ENCODE peak calls at places on chromosome 20, in ten cellular contexts. N is mesendoderm, D is H1, A is neural progenitor cell, C is IMR-90, R is fibroblast of lung, E is mammary epithelial cell, S is GM23338, H is GM23248, F is A549. Q is an unnamed sample. For H3K4me1, the result is how much of the 10 kb centered on the place peaks cover.

GRCh38 chr20:48541581-48542071 is 286.2 kb downstream of the PREX1 start:
- DNase-seq in A (no peak), S (no peak), N (no peak), H (no peak), C (no peak), D (no peak), R (no peak), E (no peak), F (no peak), Q (no peak)

GRCh38 chr20:46093531-46093930 is 3.8 kb upstream of the NCOA5 start:
- DNase-seq in C (no peak), S (no peak), F (no peak), E (peak), R (no peak), A (no peak), D (no peak), H (peak), N (no peak), Q (no peak)

GRCh38 chr20:38147751-38148150 is 17.3 kb downstream of the TGM2 start:
- DNase-seq in H (no peak), F (no peak), A (no peak), R (no peak), S (no peak), C (no peak), N (no peak), E (no peak), D (no peak), Q (no peak)

GRCh38 chr20:45098096-45098773 is 2.7 kb downstream of the KCNS1 start:
- DNase-seq in R (peak), N (peak), C (no peak), S (peak), E (no peak), F (no peak), A (peak), D (peak), H (peak), Q (peak)

GRCh38 chr20:48384147-48384818 is 443.5 kb downstream of the PREX1 start:
- DNase-seq in N (peak), A (no peak), E (no peak), F (peak), C (no peak), R (no peak), S (peak), D (peak), H (peak), Q (no peak)

GRCh38 chr20:6765469-6766058 is 1.9 kb upstream of the BMP2 start:
- DNase-seq in F (peak), C (peak), S (peak), H (peak), E (peak), R (peak), N (peak), A (peak), D (no peak), Q (peak)

GRCh38 chr20:51525241-51526104 is 17.0 kb downstream of the NFATC2 start:
- DNase-seq in D (no peak), S (no peak), F (no peak), A (no peak), H (no peak), R (no peak), N (no peak), C (no peak), E (no peak), Q (no peak)

GRCh38 chr20:60209048-60209447 is 250.8 kb downstream of the CDH26 start:
- DNase-seq in A (no peak), R (no peak), N (no peak), E (no peak), F (no peak), D (no peak), H (no peak), S (no peak), C (no peak), Q (no peak)

GRCh38 chr20:48703107-48703506 is 124.7 kb downstream of the PREX1 start:
- DNase-seq in C (no peak), F (no peak), D (no peak), A (no peak), N (no peak), H (no peak), R (no peak), S (no peak), E (no peak), Q (no peak)

GRCh38 chr20:32789896-32790750 is 27.9 kb downstream of the DNMT3B start:
- DNase-seq in D (peak), C (peak), F (peak), R (peak), A (peak), H (peak), S (peak), E (peak), N (peak), Q (peak)

GRCh38 chr20:5774438-5774837 is 24.2 kb downstream of the SHLD1 start:
- DNase-seq in S (no peak), E (no peak), C (no peak), D (no peak), F (no peak), N (no peak), R (no peak), H (no peak), A (no peak), Q (no peak)

GRCh38 chr20:2872304-2873009 is 824 bp upstream of the PTPRA start:
- DNase-seq in C (peak), D (peak), E (peak), H (peak), S (peak), F (peak), N (peak), A (peak), R (peak), Q (peak)

GRCh38 chr20:54013397-54013941 is 56.9 kb downstream of the BCAS1 start:
- DNase-seq in N (no peak), E (no peak), H (no peak), C (no peak), S (no peak), F (no peak), D (no peak), A (no peak), R (no peak), Q (no peak)

GRCh38 chr20:45322952-45323383 is 14.9 kb upstream of the MATN4 start:
- DNase-seq in H (peak), N (peak), R (peak), A (no peak), D (no peak), C (peak), E (peak), F (peak), S (no peak), Q (peak)

GRCh38 chr20:23868321-23868720 is 11.2 kb downstream of the CST5 start:
- DNase-seq in S (peak), E (no peak), A (no peak), C (no peak), N (peak), D (no peak), F (no peak), R (no peak), H (no peak), Q (no peak)

GRCh38 chr20:46666306-46666705 is 15.0 kb upstream of the SLC13A3 start:
- DNase-seq in N (no peak), F (no peak), A (no peak), C (no peak), S (no peak), D (no peak), E (no peak), H (no peak), R (no peak), Q (no peak)

GRCh38 chr20:49754596-49754995 is 40.9 kb upstream of the B4GALT5 start:
- DNase-seq in H (no peak), F (no peak), A (no peak), D (no peak), E (no peak), N (no peak), R (no peak), S (no peak), C (no peak), Q (no peak)

GRCh38 chr20:11646359-11646758 is 271.3 kb upstream of the BTBD3 start:
- DNase-seq in E (no peak), C (no peak), A (no peak), D (no peak), N (peak), F (peak), R (no peak), H (no peak), S (no peak), Q (no peak)

GRCh38 chr20:62920039-62920645 is 6.2 kb downstream of the DIDO1 start:
- DNase-seq in H (no peak), E (no peak), C (no peak), S (no peak), F (no peak), R (no peak), A (no peak), N (no peak), D (no peak), Q (no peak)

GRCh38 chr20:28562510-28562898 is 2695.0 kb upstream of the DEFB115 start:
- DNase-seq in R (peak), A (no peak), H (peak), E (no peak), N (peak), S (peak), F (peak), D (no peak), C (peak), Q (peak)

GRCh38 chr20:37494301-37494700 is 26.7 kb upstream of the NNAT start:
- DNase-seq in N (no peak), H (no peak), D (no peak), S (no peak), F (no peak), R (no peak), A (no peak), E (no peak), C (no peak), Q (no peak)

GRCh38 chr20:38727602-38728236 is 3.4 kb downstream of the SLC32A1 start:
- DNase-seq in E (no peak), D (peak), R (no peak), F (no peak), N (no peak), C (no peak), H (no peak), A (no peak), S (no peak), Q (no peak)

GRCh38 chr20:34579191-34579661 is 20.7 kb downstream of the MAP1LC3A start:
- DNase-seq in E (peak), H (peak), F (peak), R (peak), S (no peak), A (no peak), D (no peak), C (peak), N (no peak), Q (peak)

GRCh38 chr20:4100679-4101078 is 85.3 kb upstream of the RNF24 start:
- DNase-seq in N (no peak), R (peak), D (no peak), A (no peak), S (no peak), H (peak), F (no peak), E (peak), C (peak), Q (no peak)

GRCh38 chr20:50211065-50211464 is 20.4 kb downstream of the CEBPB start:
- DNase-seq in F (no peak), E (no peak), H (no peak), D (no peak), A (no peak), N (no peak), C (no peak), S (no peak), R (no peak), Q (no peak)

GRCh38 chr20:3045042-3045815 is 623 bp upstream of the MRPS26 start:
- DNase-seq in C (peak), H (peak), R (peak), F (no peak), S (peak), D (no peak), E (peak), N (no peak), A (no peak), Q (peak)

GRCh38 chr20:41888434-41888833 is 270.3 kb upstream of the CHD6 start:
- DNase-seq in D (no peak), R (no peak), S (no peak), H (no peak), F (no peak), C (no peak), E (no peak), N (no peak), A (no peak), Q (no peak)

GRCh38 chr20:56422131-56422823 is 10.2 kb downstream of the CASS4 start:
- DNase-seq in H (peak), D (no peak), E (peak), F (peak), C (peak), A (no peak), R (peak), S (no peak), N (no peak), Q (no peak)

GRCh38 chr20:40797425-40797824 is 108.4 kb upstream of the MAFB start:
- DNase-seq in E (peak), S (peak), N (peak), F (peak), D (no peak), H (peak), C (peak), A (peak), R (peak), Q (peak)

GRCh38 chr20:41423026-41423425 is 56.4 kb upstream of the EMILIN3 start:
- DNase-seq in E (no peak), C (peak), H (no peak), N (no peak), A (no peak), F (no peak), D (no peak), S (no peak), R (peak), Q (no peak)

GRCh38 chr20:33835773-33836172 is 24.6 kb downstream of the CHMP4B start:
- DNase-seq in S (no peak), N (peak), H (peak), E (no peak), A (no peak), F (no peak), D (no peak), C (no peak), R (peak), Q (no peak)

GRCh38 chr20:36717657-36718056 is 28.2 kb downstream of the NDRG3 start:
- DNase-seq in E (no peak), D (no peak), F (peak), H (peak), R (no peak), N (peak), A (peak), S (peak), C (no peak), Q (no peak)

GRCh38 chr20:59805786-59806577 is 127.5 kb downstream of the SYCP2 start:
- DNase-seq in H (no peak), C (no peak), S (no peak), N (no peak), R (no peak), E (no peak), A (no peak), F (no peak), D (peak), Q (no peak)

GRCh38 chr20:19699132-19699971 is 58.7 kb upstream of the RIN2 start:
- DNase-seq in H (peak), F (peak), S (no peak), R (peak), A (no peak), C (peak), N (peak), D (no peak), E (peak), Q (peak)

GRCh38 chr20:47691632-47692031 is 93.6 kb downstream of the SULF2 start:
- DNase-seq in D (no peak), C (peak), E (peak), N (peak), R (peak), H (peak), F (no peak), A (peak), S (peak), Q (no peak)

GRCh38 chr20:61856626-61857413 is 208.9 kb downstream of the TAF4 start:
- DNase-seq in F (no peak), H (no peak), A (no peak), S (no peak), N (no peak), E (no peak), R (no peak), C (no peak), D (no peak), Q (no peak)
- H3K4me2 ChIP-seq in F (no peak), H (no peak), A (no peak), S (no peak), N (no peak), E (no peak), R (no peak), C (no peak), D (no peak), Q (no peak)

DNA sequence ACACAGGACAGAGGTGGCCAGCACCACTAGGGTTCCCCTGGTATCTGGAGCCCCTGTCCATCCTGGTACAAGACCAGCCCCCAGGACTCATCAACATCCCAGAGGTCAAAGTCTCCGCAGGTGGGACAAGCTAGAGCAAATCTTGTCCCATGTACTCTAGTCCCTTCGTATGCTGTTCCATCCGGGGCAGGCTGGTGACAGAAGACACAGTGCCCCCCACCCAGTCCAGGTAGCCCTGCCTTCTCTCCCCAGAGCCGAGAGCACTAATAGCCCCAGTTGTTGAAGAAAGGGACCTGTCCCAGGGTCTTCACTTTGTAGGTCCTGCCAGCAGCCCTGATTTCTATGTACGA is 21.1 kb downstream of the PCK1 start:
- DNase-seq in E (no peak), C (no peak), S (no peak), R (no peak), D (no peak), H (no peak), A (no peak), N (no peak), F (no peak), Q (no peak)
- H3K4me1 ChIP-seq in E (under half), C (under half), S (under half), R (under half), D (under half), H (under half), A (under half), N (under half), F (under half), Q (under half)

DNA sequence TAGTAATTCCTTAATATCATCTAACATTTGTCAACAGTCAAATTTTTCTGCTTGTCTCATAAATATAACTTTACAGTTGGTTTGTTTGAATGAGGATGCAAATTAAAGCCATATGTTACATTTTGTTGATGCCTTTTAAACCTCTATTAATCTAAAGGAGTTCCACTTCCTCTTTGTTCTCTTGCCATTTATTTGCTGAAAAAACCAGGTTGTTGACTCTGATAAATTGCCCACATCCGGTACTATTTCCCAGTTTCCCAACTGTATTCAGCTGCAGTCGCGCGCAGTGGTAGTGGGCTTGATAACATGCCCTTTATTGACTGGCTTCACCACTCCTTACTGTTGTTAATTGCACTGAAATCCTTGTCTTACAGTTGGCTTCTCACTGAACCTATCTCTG is 32.8 kb upstream of the SIRPB2 start:
- DNase-seq in S (no peak), H (no peak), A (no peak), F (no peak), D (no peak), R (no peak), N (no peak), C (no peak), E (no peak), Q (no peak)
- H3K4me2 ChIP-seq in S (no peak), H (no peak), A (no peak), F (no peak), D (no peak), R (no peak), N (no peak), C (no peak), E (no peak), Q (no peak)

DNA sequence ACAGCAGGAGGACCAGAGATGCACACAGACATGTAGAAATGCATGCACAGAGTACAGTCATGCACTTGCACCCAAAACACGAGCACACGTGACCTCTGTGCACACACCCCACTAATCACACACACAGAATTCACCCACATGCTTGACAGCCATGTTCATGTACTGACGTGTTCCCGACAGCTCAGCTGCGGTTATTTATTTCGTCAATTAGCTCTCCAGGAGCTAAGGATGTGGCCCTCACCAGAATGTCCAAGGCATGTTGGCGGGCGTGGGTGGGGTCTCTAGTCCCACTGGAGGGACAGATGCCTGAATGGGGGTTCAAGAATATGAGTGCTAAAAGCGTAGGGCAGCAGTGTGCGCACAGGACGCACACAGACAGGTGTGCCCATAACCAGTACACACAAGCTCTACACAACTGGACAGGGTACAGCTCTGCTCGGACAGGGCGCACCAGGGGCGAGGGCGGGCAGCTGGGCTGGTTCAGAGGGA is 571 bp upstream of the PRPF6 start:
- DNase-seq in E (peak), R (no peak), C (no peak), D (no peak), N (no peak), H (no peak), A (no peak), S (no peak), F (no peak), Q (peak)
- H3K4me1 ChIP-seq in E (under half), R (under half), C (under half), D (under half), N (under half), H (under half), A (under half), S (under half), F (under half), Q (under half)

DNA sequence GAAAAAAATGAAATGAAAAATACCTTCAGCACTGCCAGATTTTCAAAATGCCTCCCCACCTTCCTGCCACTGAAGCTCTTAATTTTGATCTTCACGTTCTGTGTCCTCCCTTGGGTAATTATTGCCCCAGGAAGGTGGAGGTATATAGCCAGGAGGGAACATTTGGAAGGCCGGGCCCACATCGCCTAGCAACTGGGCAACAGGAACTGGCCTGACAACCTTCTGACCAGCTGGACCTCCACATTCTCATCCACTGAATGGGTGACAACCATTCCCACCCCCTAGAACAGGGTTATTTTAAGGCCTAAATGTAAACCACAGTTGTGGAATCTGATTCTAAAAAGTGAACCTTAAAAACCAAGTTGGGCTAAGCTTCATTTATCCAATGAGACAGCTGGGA is 3.2 kb downstream of the RRBP1 start:
- DNase-seq in D (no peak), H (no peak), C (no peak), E (no peak), A (no peak), F (no peak), N (no peak), R (no peak), S (no peak), Q (no peak)
- H3K4me2 ChIP-seq in D (no peak), H (no peak), C (no peak), E (no peak), A (no peak), F (peak), N (no peak), R (no peak), S (peak), Q (peak)